ENCODE peak calls at places on chromosome 19, in six cellular contexts. M is kidney tubule cell; K is activated T-helper 1 cell treated with anti-CD3 and anti-CD28 coated beads, Interleukin-2, amount 50 U/mL, for 16 hours; Y is HS-5; Z is activated naive CD4-positive, alpha-beta T cell treated with anti-CD3 and anti-CD28 coated beads, Interleukin-2, amount 10 ng/mL, durations not matched to agents 7 days and 5 days; Q is esophagus muscularis mucosa. P is an unnamed sample.

GRCh38 chr19:58407658-58408151 is 744 bp upstream of the ZNF584 start:
- DNase-seq in Z (no peak), K (no peak), Y (no peak), Q (no peak), M (peak), P (no peak)

GRCh38 chr19:10412257-10412977 is 7.9 kb upstream of the PDE4A start:
- DNase-seq in K (no peak), Z (peak), M (no peak), Q (no peak), Y (no peak), P (no peak)

GRCh38 chr19:2282062-2282861 is at the start of gene PEAK3:
- DNase-seq in M (peak), K (no peak), Y (no peak), Q (peak), Z (peak), P (no peak)

GRCh38 chr19:10911579-10912363 is 16.7 kb downstream of the YIPF2 start:
- DNase-seq in M (no peak), Z (no peak), K (no peak), Y (no peak), Q (no peak), P (no peak)

GRCh38 chr19:55173717-55174409 is 6.2 kb downstream of the SYT5 start:
- DNase-seq in M (peak), Q (no peak), Z (peak), K (no peak), Y (peak), P (no peak)

GRCh38 chr19:20162821-20163220 is 4.2 kb upstream of the ZNF486 start:
- DNase-seq in M (no peak), Y (no peak), K (no peak), Q (no peak), Z (peak), P (no peak)

GRCh38 chr19:35901854-35902661 is at the start of gene HCST:
- DNase-seq in Q (no peak), Y (peak), K (no peak), M (peak), Z (peak), P (no peak)

GRCh38 chr19:7748756-7749155 is 1.4 kb upstream of the CD209 start:
- DNase-seq in K (no peak), Z (no peak), Y (no peak), Q (no peak), M (peak), P (peak)

GRCh38 chr19:33064117-33064777 is 441 bp downstream of the RHPN2 start:
- DNase-seq in Q (no peak), K (no peak), M (peak), Z (peak), Y (no peak), P (no peak)

GRCh38 chr19:41951686-41952172 is 7.4 kb downstream of the RABAC1 start:
- DNase-seq in Y (no peak), K (peak), M (peak), Q (no peak), Z (peak), P (no peak)

GRCh38 chr19:3065675-3066357 is 3.5 kb upstream of the TLE5 start:
- DNase-seq in Q (no peak), Z (no peak), Y (no peak), K (no peak), M (no peak), P (no peak)

GRCh38 chr19:52710538-52710937 is 24.3 kb downstream of the ZNF611 start:
- DNase-seq in Y (no peak), M (no peak), Z (no peak), K (no peak), Q (no peak), P (no peak)

GRCh38 chr19:9528757-9529336 is 9.6 kb downstream of the ZNF426 start:
- DNase-seq in Z (no peak), Q (no peak), Y (no peak), K (no peak), M (no peak), P (no peak)

GRCh38 chr19:42985588-42985987 is 40.7 kb downstream of the PSG11 start:
- DNase-seq in Q (no peak), Z (no peak), M (no peak), Y (no peak), K (no peak), P (no peak)